ENCODE peak calls at places on chromosome 13, in seven cellular contexts. A, L, C, Y, J, B and M are unnamed samples. For H3K9me3, the result is how much of the 10 kb centered on the place peaks cover.

GRCh38 chr13:81986308-81986707 is 1645.4 kb upstream of the SPRY2 start:
- DNase-seq in L (no peak), A (no peak), Y (no peak), C (no peak), B (no peak), J (no peak), M (no peak)

GRCh38 chr13:108595416-108596257 is 33.8 kb upstream of the MYO16 start:
- DNase-seq in A (no peak), Y (no peak), J (no peak), C (no peak), B (no peak), L (no peak), M (no peak)

GRCh38 chr13:98214008-98214643 is 37.1 kb upstream of the RNF113B start:
- DNase-seq in A (no peak), B (peak), J (no peak), L (peak), C (no peak), Y (no peak), M (no peak)

GRCh38 chr13:20391597-20392452 is 133.8 kb downstream of the CRYL1 start:
- DNase-seq in L (no peak), B (no peak), J (no peak), A (no peak), Y (no peak), C (no peak), M (no peak)

GRCh38 chr13:42740753-42741152 is 40.6 kb upstream of the FAM216B start:
- DNase-seq in A (peak), B (peak), J (no peak), C (peak), Y (peak), L (no peak), M (no peak)

GRCh38 chr13:42333613-42334328 is 61.8 kb downstream of the AKAP11 start:
- DNase-seq in Y (no peak), J (no peak), B (peak), A (no peak), C (no peak), L (no peak), M (no peak)

GRCh38 chr13:24605923-24606372 is 74.3 kb upstream of the ATP12A start:
- DNase-seq in Y (peak), A (no peak), J (no peak), L (no peak), C (no peak), B (peak), M (no peak)

GRCh38 chr13:49443327-49443688 is 556 bp downstream of the CAB39L start:
- DNase-seq in C (no peak), A (no peak), L (no peak), J (no peak), B (peak), Y (no peak), M (no peak)

GRCh38 chr13:53023246-53023645 is 5.4 kb upstream of the OLFM4 start:
- DNase-seq in A (no peak), J (no peak), C (no peak), L (no peak), B (no peak), Y (no peak), M (no peak)

GRCh38 chr13:62014299-62014698 is 598.6 kb upstream of the PCDH20 start:
- DNase-seq in L (no peak), Y (no peak), A (no peak), J (no peak), B (peak), C (no peak), M (no peak)

GRCh38 chr13:110130431-110130830 is 176.5 kb downstream of the COL4A1 start:
- DNase-seq in A (no peak), B (no peak), J (no peak), Y (no peak), L (no peak), C (no peak), M (no peak)

GRCh38 chr13:113209336-113209879 is at the start of gene CUL4A:
- DNase-seq in J (peak), A (peak), Y (peak), C (peak), B (peak), L (no peak), M (peak)

GRCh38 chr13:113207890-113208423 is 512 bp downstream of the PCID2 start:
- DNase-seq in C (no peak), A (no peak), L (no peak), Y (peak), B (peak), J (no peak), M (no peak)

GRCh38 chr13:113210834-113211233 is 1.4 kb downstream of the CUL4A start:
- DNase-seq in L (no peak), B (no peak), Y (no peak), J (no peak), C (no peak), A (no peak), M (no peak)

GRCh38 chr13:113209880-113210421 is 538 bp downstream of the CUL4A start:
- DNase-seq in J (no peak), B (peak), L (no peak), Y (peak), A (peak), C (no peak), M (peak)

DNA sequence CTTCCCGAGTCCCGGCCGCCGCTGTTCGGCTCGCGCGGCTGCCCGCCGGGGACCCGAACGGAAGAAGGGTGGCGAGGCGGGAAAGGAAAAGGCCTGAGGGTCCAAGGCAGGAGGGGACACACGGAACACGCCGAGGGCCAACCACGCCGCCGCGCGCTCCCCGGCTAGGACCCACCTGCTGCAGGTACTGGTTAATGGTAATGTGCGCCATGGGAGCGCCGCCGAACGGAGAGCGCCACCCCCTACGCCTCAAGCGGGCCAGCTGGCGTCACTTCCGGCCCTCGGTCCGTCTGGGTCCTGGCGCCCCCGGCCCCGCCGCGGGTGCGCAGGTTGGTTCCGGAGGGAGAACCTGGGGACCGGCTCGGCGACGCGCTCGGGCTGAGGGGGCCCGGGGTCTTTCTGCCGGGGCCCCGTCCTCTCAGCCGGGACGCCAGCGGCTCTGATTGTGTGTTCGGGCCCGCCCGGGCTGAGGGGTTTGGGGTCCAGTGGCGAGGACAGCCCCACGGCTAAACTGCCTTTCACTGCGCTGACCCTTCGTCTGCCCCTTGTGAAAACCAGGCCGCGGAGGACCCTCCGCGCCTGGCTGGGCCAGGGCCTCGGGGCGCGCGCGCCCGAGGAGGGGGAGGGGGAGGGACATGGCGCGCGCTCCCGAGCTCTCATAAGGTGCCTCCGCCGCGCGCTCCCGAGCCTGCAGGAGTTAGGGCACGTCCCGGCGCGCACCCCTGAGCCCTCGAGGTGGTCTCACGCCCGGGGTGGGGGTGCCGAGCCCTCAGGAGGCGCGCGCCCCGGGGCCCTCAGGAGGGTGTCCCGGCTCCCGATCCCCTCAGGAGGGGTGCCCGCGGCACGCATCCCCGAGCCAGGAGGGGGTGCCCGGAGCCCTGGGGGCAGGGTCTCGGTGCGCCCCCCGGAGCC is at the start of gene PCID2:
- DNase-seq in J (peak), B (peak), L (no peak), A (peak), C (peak), Y (peak), M (peak)
- TF ChIP-seq CTCF in J (no peak), B (no peak), L (no peak), A (no peak), C (no peak), Y (no peak), M (no peak)

GRCh38 chr13:44783987-44784734 is 205.1 kb downstream of the NUFIP1 start:
- DNase-seq in Y (no peak), A (no peak), B (no peak), L (no peak), C (no peak), J (no peak), M (no peak)
- H3K9me3 ChIP-seq in Y (under half), A (under half), B (under half), L (under half), C (under half), J (under half), M (under half)

GRCh38 chr13:51257187-51257586 is 35.0 kb downstream of the FAM124A start:
- DNase-seq in J (no peak), A (no peak), Y (no peak), C (no peak), L (no peak), B (no peak), M (no peak)

GRCh38 chr13:51261610-51262249 is 39.5 kb downstream of the FAM124A start:
- DNase-seq in J (no peak), A (no peak), Y (no peak), L (no peak), C (no peak), B (no peak), M (no peak)

GRCh38 chr13:51259359-51259645 is 37.1 kb downstream of the FAM124A start:
- DNase-seq in L (no peak), A (no peak), J (no peak), Y (no peak), B (no peak), C (no peak), M (no peak)

GRCh38 chr13:51260154-51260553 is 38.0 kb downstream of the FAM124A start:
- DNase-seq in B (no peak), L (no peak), Y (no peak), C (no peak), A (no peak), J (no peak), M (no peak)

DNA sequence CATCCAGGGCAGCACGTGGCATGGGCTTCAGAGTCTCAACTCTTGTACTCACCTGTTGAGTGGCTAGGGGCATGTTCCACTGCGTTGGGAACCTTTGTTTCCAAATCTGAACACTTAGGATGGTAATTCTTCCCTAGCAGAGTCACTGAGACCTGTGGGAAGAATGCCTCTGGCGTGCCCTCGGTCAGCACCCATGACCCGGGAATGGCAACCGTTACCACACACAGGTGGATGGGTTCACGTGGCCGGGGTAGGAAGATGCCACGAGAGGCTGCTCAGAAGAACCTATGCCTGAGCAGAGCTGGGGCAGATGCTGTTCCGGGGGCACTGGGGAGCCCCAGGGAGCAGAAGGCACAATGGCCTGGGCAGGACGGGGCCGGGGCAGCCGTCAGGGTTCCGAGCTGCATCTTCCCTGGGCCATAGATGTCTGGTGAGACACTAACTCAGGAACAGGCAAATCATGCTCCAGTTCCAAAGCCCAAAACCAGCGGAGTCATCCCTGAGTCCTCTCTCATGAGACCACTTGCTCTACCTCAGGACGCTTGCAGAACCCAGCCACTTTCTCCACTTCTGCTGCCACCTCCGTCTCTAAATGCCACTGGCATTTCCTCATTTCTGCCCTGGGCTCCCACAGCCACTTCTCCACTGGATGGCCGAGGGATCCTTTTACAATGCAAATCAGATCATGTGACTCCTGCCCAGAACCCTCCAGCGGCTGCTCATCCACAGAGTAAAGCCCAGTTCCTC is 36.6 kb downstream of the FAM124A start:
- DNase-seq in J (no peak), B (no peak), C (no peak), Y (no peak), L (no peak), A (no peak), M (no peak)
- H3K27ac ChIP-seq in J (no peak), B (no peak), C (no peak), Y (no peak), L (no peak), A (no peak), M (no peak)

DNA sequence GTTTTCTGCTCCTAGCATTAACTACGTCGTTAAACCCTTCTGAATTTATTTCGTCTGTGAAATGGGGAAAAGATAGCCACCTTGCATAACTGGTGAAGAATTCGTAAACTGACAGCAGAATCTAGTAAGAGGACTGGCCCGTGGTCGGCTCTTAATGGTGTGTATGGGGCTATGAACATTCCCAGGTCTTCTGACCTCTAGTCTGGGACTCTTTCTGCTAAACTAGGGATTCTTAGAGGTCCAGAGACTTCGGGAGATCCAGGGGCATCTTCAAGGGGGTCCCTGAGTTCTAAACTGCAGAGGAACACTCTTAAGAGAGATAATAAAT is 231.1 kb upstream of the SERP2 start:
- DNase-seq in Y (no peak), J (no peak), A (no peak), L (no peak), C (peak), B (no peak), M (no peak)
- TF ChIP-seq CTCF in Y (no peak), J (peak), A (no peak), L (no peak), C (no peak), B (no peak), M (no peak)

DNA sequence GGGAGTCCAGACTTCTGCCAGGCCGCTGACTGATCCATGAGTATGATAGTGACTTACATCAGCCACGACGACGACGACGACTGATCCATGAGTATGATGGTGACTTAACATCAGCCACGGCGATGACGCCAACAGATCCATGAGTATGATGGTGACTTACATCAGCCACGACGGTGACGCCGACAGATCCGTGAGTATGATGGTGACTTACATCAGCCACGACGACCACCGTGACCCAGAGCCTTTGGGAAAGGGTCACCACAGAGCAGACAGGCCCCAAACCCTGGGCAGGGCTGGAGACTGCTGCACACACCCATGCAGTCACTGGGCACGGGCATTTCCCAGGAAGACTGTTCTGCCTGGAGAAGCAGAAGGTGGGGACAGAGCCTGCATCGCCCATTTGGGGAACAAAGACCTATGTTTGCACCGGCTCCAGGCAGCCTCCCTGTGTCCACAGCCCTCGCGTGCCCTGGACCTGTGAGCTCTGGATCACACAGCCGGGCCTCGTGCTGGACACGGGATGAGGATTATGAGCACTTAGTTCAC is 130.9 kb upstream of the SPACA7 start:
- DNase-seq in B (no peak), L (no peak), J (no peak), Y (no peak), C (no peak), A (no peak), M (no peak)
- H3K9me3 ChIP-seq in B (under half), L (half or more), J (under half), Y (under half), C (under half), A (under half), M (under half)

DNA sequence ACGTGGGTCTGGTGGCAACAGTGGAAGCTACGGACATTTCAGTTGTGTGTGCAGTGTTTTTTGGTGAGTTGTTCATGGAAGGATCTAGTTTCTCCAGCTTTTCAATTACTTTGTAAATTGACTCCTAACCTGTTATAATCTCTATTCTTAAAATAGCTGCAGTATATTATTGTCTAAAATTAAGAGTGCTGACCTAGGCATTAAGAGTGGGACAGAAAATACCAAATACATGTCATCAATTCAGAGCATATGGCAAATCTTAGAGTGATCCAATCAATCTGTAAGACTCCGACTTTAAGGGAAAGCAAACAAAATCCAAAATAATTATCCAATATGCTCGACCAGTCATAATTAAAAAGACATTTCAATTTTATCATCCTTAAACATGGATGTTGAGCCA is 338.1 kb upstream of the PCDH9 start:
- DNase-seq in J (no peak), B (no peak), Y (no peak), L (no peak), C (no peak), A (no peak), M (no peak)
- H3K27ac ChIP-seq in J (no peak), B (no peak), Y (no peak), L (no peak), C (no peak), A (no peak), M (no peak)